ENCODE peak calls at places on chromosomes 16 and 17, in eight cellular contexts. E is left lung, U is foreskin fibroblast, Z is colonic mucosa, S is nephron progenitor cell, O is RWPE1, V is mammary epithelial cell, N is brain microvascular endothelial cell. T is an unnamed sample.

GRCh38 chr16:1366060-1366711 is 14.5 kb downstream of the GNPTG start:
- DNase-seq in O (no peak), N (no peak), Z (no peak), S (no peak), U (no peak), V (no peak), E (no peak), T (no peak)

GRCh38 chr16:28166394-28167208 is 45.2 kb downstream of the XPO6 start:
- DNase-seq in U (peak), V (peak), N (no peak), E (no peak), Z (no peak), O (peak), S (no peak), T (peak)

GRCh38 chr17:32519769-32520701 is 33.2 kb downstream of the CDK5R1 start:
- DNase-seq in U (peak), N (no peak), S (peak), V (no peak), Z (peak), O (no peak), E (no peak), T (peak)

GRCh38 chr17:34361478-34362061 is 1.5 kb downstream of the CCL1 start:
- DNase-seq in O (peak), V (peak), N (peak), S (peak), Z (peak), E (peak), U (peak), T (peak)

GRCh38 chr16:53515259-53515658 is 12.2 kb upstream of the AKTIP start:
- DNase-seq in E (no peak), O (no peak), Z (no peak), N (peak), S (no peak), U (no peak), V (no peak), T (no peak)

GRCh38 chr16:81806696-81807095 is 27.6 kb downstream of the PLCG2 start:
- DNase-seq in U (no peak), E (no peak), Z (no peak), O (no peak), S (no peak), V (no peak), N (no peak), T (no peak)

GRCh38 chr17:78425429-78425828 is 47.0 kb downstream of the PGS1 start:
- DNase-seq in O (no peak), S (no peak), U (no peak), Z (no peak), E (peak), V (no peak), N (no peak), T (no peak)

GRCh38 chr17:13865650-13866049 is 203.7 kb upstream of the COX10 start:
- DNase-seq in E (no peak), U (no peak), O (no peak), S (no peak), N (no peak), V (no peak), Z (no peak), T (no peak)

GRCh38 chr16:81590714-81591537 is 146.3 kb downstream of the CMIP start:
- DNase-seq in Z (no peak), O (no peak), S (no peak), U (no peak), E (no peak), V (no peak), N (no peak), T (no peak)

GRCh38 chr17:38447502-38448095 is 19.3 kb downstream of the ARHGAP23 start:
- DNase-seq in V (no peak), S (no peak), Z (no peak), N (no peak), O (no peak), U (no peak), E (no peak), T (no peak)

GRCh38 chr16:78773316-78773715 is 673.9 kb downstream of the WWOX start:
- DNase-seq in V (no peak), U (no peak), O (no peak), E (no peak), S (no peak), N (no peak), Z (no peak), T (no peak)

GRCh38 chr17:10323812-10324610 is 48.8 kb downstream of the MYH13 start:
- DNase-seq in Z (no peak), E (no peak), V (no peak), S (no peak), U (no peak), O (no peak), N (no peak), T (no peak)

GRCh38 chr16:9047689-9048301 is 43.6 kb upstream of the HAPSTR1 start:
- DNase-seq in Z (peak), O (peak), E (peak), N (peak), U (peak), S (no peak), V (peak), T (peak)

GRCh38 chr17:16918443-16918842 is 53.5 kb downstream of the TNFRSF13B start:
- DNase-seq in S (no peak), N (no peak), E (peak), V (no peak), O (no peak), U (no peak), Z (peak), T (no peak)

GRCh38 chr16:72938426-72939164 is 109.3 kb downstream of the ZFHX3 start:
- DNase-seq in V (peak), Z (peak), O (peak), S (no peak), N (peak), U (peak), E (peak), T (no peak)

GRCh38 chr16:20303012-20303411 is 24.3 kb downstream of the GP2 start:
- DNase-seq in Z (no peak), V (no peak), N (no peak), U (no peak), S (no peak), O (no peak), E (no peak), T (no peak)

GRCh38 chr16:86031141-86031678 is 132.2 kb downstream of the IRF8 start:
- DNase-seq in N (no peak), S (no peak), Z (no peak), E (peak), U (no peak), O (no peak), V (no peak), T (no peak)

GRCh38 chr16:81587626-81588160 is 143.1 kb downstream of the CMIP start:
- DNase-seq in O (no peak), S (no peak), Z (no peak), N (no peak), U (no peak), E (no peak), V (no peak), T (no peak)

GRCh38 chr16:69040144-69040909 is 65.1 kb upstream of the HAS3 start:
- DNase-seq in N (no peak), O (peak), U (peak), S (no peak), E (no peak), Z (no peak), V (peak), T (no peak)

GRCh38 chr17:2181206-2181983 is 122.2 kb downstream of the SMG6 start:
- DNase-seq in S (no peak), V (no peak), U (peak), N (peak), Z (peak), O (no peak), E (peak), T (no peak)

GRCh38 chr17:49076575-49077384 is 55.8 kb upstream of the B4GALNT2 start:
- DNase-seq in U (peak), O (no peak), V (peak), N (peak), E (no peak), S (no peak), Z (no peak), T (no peak)

GRCh38 chr16:35516551-35516950 is 2057.1 kb downstream of the TP53TG3F start:
- DNase-seq in V (peak), U (no peak), Z (no peak), E (no peak), O (no peak), N (no peak), S (no peak), T (no peak)

GRCh38 chr16:14128097-14128496 is 57.0 kb downstream of the MRTFB start:
- DNase-seq in S (no peak), N (no peak), O (no peak), U (no peak), Z (no peak), E (no peak), V (no peak), T (no peak)

GRCh38 chr17:44736551-44737240 is 22.1 kb upstream of the ADAM11 start:
- DNase-seq in O (no peak), Z (no peak), V (no peak), N (no peak), S (no peak), U (no peak), E (no peak), T (no peak)

GRCh38 chr17:65278050-65278819 is 141.1 kb downstream of the RGS9 start:
- DNase-seq in O (peak), Z (peak), E (no peak), U (peak), V (peak), N (peak), S (peak), T (peak)

GRCh38 chr17:151886-152859 is 14.8 kb downstream of the SCGB1C2 start:
- DNase-seq in E (peak), S (no peak), Z (no peak), N (peak), O (no peak), V (no peak), U (peak), T (no peak)

GRCh38 chr17:42819939-42820535 is 4.0 kb downstream of the BECN1 start:
- DNase-seq in O (no peak), E (no peak), V (peak), S (peak), N (peak), Z (peak), U (peak), T (peak)

GRCh38 chr17:61284174-61284573 is 115.5 kb upstream of the TBX2 start:
- DNase-seq in O (no peak), S (peak), V (peak), E (no peak), U (peak), Z (no peak), N (peak), T (no peak)

GRCh38 chr16:50093607-50094570 is 28.1 kb downstream of the HEATR3 start:
- DNase-seq in N (peak), S (no peak), U (peak), V (no peak), E (peak), Z (peak), O (no peak), T (no peak)

GRCh38 chr17:77555741-77556291 is 402.7 kb upstream of the TNRC6C start:
- DNase-seq in O (peak), E (no peak), U (no peak), N (no peak), Z (peak), S (no peak), V (peak), T (no peak)

GRCh38 chr16:16774389-16774788 is 395.4 kb downstream of the NPIPA7 start:
- DNase-seq in Z (no peak), N (no peak), U (no peak), S (no peak), O (no peak), V (no peak), E (no peak), T (no peak)

GRCh38 chr16:4087990-4088577 is 28.2 kb downstream of the ADCY9 start:
- DNase-seq in S (no peak), U (no peak), E (no peak), Z (no peak), N (no peak), V (no peak), O (no peak), T (no peak)

DNA sequence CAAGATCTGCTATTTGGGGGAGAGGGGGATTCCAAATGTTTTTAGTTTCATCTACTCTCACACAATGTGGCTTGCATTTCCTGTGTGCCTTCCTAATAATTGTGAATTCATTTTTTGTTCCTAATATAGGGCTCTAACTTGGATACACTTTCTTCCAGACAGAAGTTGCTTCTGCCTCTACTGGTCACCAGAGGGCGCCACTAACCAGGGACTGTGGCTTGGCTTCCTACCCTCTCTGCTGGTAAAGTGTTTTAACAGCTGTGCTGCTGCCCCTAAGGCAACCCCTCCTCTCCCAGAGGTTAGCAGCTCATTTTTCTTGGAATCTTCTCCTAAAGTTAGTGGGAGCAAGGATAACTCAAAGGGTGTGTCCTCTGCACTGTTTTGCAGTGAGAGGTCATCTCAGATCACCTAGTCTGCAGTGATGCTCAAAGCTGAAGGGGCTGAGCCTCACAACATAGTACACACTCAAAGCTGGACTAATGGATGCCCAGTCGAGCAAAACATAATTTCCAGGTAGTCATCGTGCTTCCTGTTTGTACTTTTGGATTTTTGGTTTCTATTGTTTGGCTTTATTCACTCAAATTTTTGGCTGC is 5.0 kb upstream of the PRSS54 start:
- DNase-seq in O (no peak), S (peak), U (peak), E (no peak), V (peak), N (no peak), Z (no peak), T (peak)
- TF ChIP-seq CTCF in O (peak), S (peak), U (peak), E (peak), V (peak), N (peak), Z (peak), T (peak)

GRCh38 chr16:67666538-67667433 is at the start of the genes C16orf86 and ENKD1:
- DNase-seq in E (peak), U (peak), V (peak), S (peak), N (peak), Z (peak), O (peak), T (peak)
- TF ChIP-seq CTCF in E (no peak), U (no peak), V (no peak), S (no peak), N (no peak), Z (no peak), O (no peak), T (no peak)

GRCh38 chr16:65751622-65752598 is 614.6 kb upstream of the CDH5 start:
- DNase-seq in U (no peak), S (no peak), Z (no peak), E (no peak), N (no peak), V (no peak), O (no peak), T (no peak)
- TF ChIP-seq CTCF in U (no peak), S (no peak), Z (no peak), E (no peak), N (no peak), V (no peak), O (no peak), T (no peak)

DNA sequence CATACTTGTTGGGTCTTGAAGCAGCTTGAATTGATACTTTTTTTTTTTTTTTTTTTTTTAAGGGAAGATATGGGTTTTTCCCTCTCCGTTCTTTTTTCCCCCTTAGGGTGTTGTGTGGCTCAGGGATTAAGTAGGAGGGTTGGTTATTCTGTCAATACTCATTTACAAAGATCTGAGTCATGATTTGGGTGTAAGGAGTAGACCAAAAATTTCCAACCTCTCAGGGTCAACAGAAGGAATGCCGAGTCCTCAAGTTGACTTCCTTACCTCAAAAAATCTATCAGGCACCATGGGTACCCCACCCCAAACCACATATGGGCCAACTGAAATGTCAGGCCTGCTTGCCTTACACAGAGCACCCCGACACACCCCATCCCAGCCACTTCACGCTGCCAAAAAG is 230.5 kb downstream of the CCDC182 start:
- DNase-seq in N (no peak), O (no peak), V (peak), Z (no peak), S (no peak), U (no peak), E (no peak), T (no peak)
- TF ChIP-seq CTCF in N (no peak), O (no peak), V (no peak), Z (no peak), S (no peak), U (no peak), E (no peak), T (no peak)

DNA sequence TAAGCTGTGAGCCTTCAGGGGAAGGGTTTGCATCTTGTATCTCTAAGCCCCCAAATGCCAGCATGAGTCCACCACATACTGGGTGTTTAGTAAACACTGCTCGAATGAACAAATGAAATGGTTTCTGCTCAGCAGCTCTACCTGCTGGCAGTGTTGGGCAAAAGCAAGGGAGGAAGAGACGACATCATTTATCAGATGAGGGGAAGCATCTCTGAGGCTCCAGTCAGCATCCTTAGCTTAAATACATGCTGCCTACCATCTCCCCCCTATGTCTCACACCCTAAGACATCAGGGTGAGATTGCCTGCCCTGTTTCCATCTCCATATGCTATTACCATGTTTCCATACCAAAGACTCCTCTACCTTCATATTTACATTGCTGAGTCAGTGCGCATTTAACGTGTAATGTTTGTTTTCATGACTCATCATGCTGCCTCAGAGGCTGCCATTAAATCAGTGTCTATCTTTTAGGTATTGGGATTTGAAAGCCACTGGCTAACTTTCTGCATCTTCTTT is 379.8 kb downstream of the UTP18 start:
- DNase-seq in O (peak), U (no peak), S (no peak), E (no peak), V (peak), N (no peak), Z (no peak), T (peak)
- TF ChIP-seq CTCF in O (no peak), U (no peak), S (peak), E (no peak), V (peak), N (no peak), Z (no peak), T (peak)

T was measured in activated CD8-positive, alpha-beta T cell treated with anti-CD3 and anti-CD28 coated beads for 36 hours.